ENCODE peak calls at places on chromosomes 13 and 19, in ten cellular contexts. V, H, G, W, B, D, E, X, F and Z are unnamed samples.
A peak's percentile ranks its signal among the peaks of the same experiment; 100 is the strongest.

GRCh38 chr19:36032251-36033104 is at the start of gene CLIP3:
- DNase-seq in V (peak; percentile 86), H (no peak), G (peak; percentile 62), W (peak; percentile 84), B (peak; percentile 100), D (peak; percentile 16), E (no peak), X (no peak), F (peak; percentile 91), Z (peak; percentile 86)

GRCh38 chr19:45842198-45842597 is 20.7 kb downstream of the SYMPK start:
- DNase-seq in V (no peak), H (no peak), G (no peak), W (no peak), B (no peak), D (no peak), E (no peak), X (no peak), F (no peak), Z (no peak)

GRCh38 chr19:10517361-10517759 is at the start of gene S1PR5:
- DNase-seq in V (no peak), H (peak; percentile 35), G (no peak), W (no peak), B (peak; percentile 70), D (no peak), E (no peak), X (no peak), F (peak; percentile 54), Z (peak; percentile 19)

GRCh38 chr19:45179063-45179847 is 671 bp downstream of the BLOC1S3 start:
- DNase-seq in V (no peak), H (no peak), G (peak; percentile 17), W (peak; percentile 53), B (peak; percentile 66), D (peak; percentile 69), E (peak; percentile 55), X (peak; percentile 66), F (peak; percentile 61), Z (peak; percentile 56)

GRCh38 chr13:84400711-84401110 is 518.4 kb upstream of the SLITRK1 start:
- DNase-seq in V (no peak), H (no peak), G (peak; percentile 82), W (peak; percentile 78), B (no peak), D (no peak), E (no peak), X (no peak), F (no peak), Z (no peak)

GRCh38 chr13:72180253-72180952 is 313.4 kb upstream of the DACH1 start:
- DNase-seq in V (no peak), H (no peak), G (peak; percentile 0), W (no peak), B (no peak), D (no peak), E (no peak), X (no peak), F (peak; percentile 8), Z (no peak)

GRCh38 chr19:4108767-4109625 is 14.9 kb downstream of the MAP2K2 start:
- DNase-seq in V (no peak), H (no peak), G (no peak), W (no peak), B (no peak), D (peak; percentile 23), E (peak; percentile 27), X (no peak), F (no peak), Z (no peak)

GRCh38 chr19:54390942-54391577 is 24.2 kb upstream of the TTYH1 start:
- DNase-seq in V (no peak), H (peak; percentile 80), G (peak; percentile 60), W (peak; percentile 77), B (peak; percentile 68), D (peak; percentile 50), E (peak; percentile 39), X (no peak), F (peak; percentile 93), Z (peak; percentile 68)

GRCh38 chr19:10033614-10034013 is 20.3 kb downstream of the RDH8 start:
- DNase-seq in V (no peak), H (no peak), G (no peak), W (no peak), B (no peak), D (no peak), E (no peak), X (peak; percentile 76), F (no peak), Z (no peak)

GRCh38 chr13:21522847-21523246 is 63.7 kb upstream of the ZDHHC20 start:
- DNase-seq in V (no peak), H (no peak), G (no peak), W (no peak), B (no peak), D (no peak), E (no peak), X (no peak), F (no peak), Z (no peak)

GRCh38 chr13:112670864-112671263 is 19.0 kb upstream of the ATP11A start:
- DNase-seq in V (no peak), H (no peak), G (no peak), W (no peak), B (no peak), D (no peak), E (no peak), X (peak; percentile 30), F (no peak), Z (no peak)

GRCh38 chr13:112671359-112671758 is 18.5 kb upstream of the ATP11A start:
- DNase-seq in V (no peak), H (no peak), G (no peak), W (no peak), B (no peak), D (no peak), E (no peak), X (peak; percentile 20), F (no peak), Z (no peak)

GRCh38 chr13:112668924-112669323 is 20.9 kb upstream of the ATP11A start:
- DNase-seq in V (no peak), H (no peak), G (no peak), W (no peak), B (no peak), D (no peak), E (peak; percentile 21), X (peak; percentile 28), F (no peak), Z (no peak)

GRCh38 chr13:112672651-112673284 is 17.1 kb upstream of the ATP11A start:
- DNase-seq in V (no peak), H (no peak), G (no peak), W (no peak), B (no peak), D (no peak), E (no peak), X (no peak), F (no peak), Z (no peak)

DNA sequence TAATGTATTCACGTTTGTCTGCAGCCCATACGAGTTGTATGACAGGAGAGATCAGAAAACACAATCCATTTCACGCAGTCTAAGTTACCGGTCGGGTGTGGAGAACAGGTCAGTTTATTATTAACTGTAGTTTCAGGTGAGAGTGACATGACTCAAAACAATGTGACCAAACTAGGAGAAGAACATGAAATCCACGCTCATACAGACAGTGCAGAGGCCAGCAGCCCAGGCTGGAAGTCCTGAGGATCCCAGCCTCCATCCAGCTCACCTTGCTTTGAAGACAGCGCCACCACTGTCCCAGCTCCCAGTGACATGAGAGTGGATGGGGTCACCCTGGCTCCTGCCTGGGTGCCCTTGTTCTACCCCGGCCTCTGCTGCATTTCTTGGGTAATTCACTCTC is 19.7 kb upstream of the ATP11A start:
- DNase-seq in V (no peak), H (no peak), G (no peak), W (no peak), B (no peak), D (no peak), E (peak; percentile 22), X (peak; percentile 35), F (no peak), Z (no peak)
- TF ChIP-seq CTCF in V (no peak), H (no peak), G (no peak), W (no peak), B (no peak), D (no peak), E (no peak), X (no peak), F (no peak), Z (no peak)

DNA sequence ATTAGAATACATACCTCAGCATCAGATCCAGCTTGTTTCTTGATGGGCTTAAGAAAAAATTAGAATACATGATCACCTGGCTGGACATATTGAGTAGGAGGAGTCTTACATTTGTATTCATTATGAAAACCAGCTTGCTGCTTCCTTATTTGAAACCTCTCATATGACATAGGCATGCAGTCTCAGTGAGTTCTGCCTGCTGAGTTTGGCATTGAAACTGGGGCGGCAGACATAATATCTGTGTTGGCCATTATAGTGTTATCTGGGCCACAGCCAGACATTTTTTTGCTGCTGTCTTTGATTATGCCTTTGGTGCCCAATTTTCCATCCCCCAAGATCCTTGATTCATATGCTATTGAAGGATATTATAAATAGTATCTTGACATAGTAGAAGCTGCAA is 15.7 kb downstream of the FREM2 start:
- DNase-seq in V (no peak), H (no peak), G (no peak), W (no peak), B (no peak), D (no peak), E (no peak), X (no peak), F (no peak), Z (no peak)
- H3K4me1 ChIP-seq in V (no peaks in the 10 kb centered on the region), H (no peaks in the 10 kb centered on the region), G (no peaks in the 10 kb centered on the region), W (no peaks in the 10 kb centered on the region), B (no peaks in the 10 kb centered on the region), D (no peaks in the 10 kb centered on the region), E (no peaks in the 10 kb centered on the region), X (no peaks in the 10 kb centered on the region), F (no peaks in the 10 kb centered on the region), Z (no peaks in the 10 kb centered on the region)

GRCh38 chr13:111537843-111538499 is 217.5 kb downstream of the TEX29 start:
- DNase-seq in V (peak; percentile 32), H (no peak), G (no peak), W (no peak), B (no peak), D (no peak), E (no peak), X (no peak), F (no peak), Z (no peak)

GRCh38 chr13:111541345-111541744 is 220.9 kb downstream of the TEX29 start:
- DNase-seq in V (peak; percentile 45), H (no peak), G (no peak), W (no peak), B (no peak), D (no peak), E (no peak), X (no peak), F (no peak), Z (no peak)

GRCh38 chr13:111540486-111540885 is 220.0 kb downstream of the TEX29 start:
- DNase-seq in V (peak; percentile 23), H (no peak), G (no peak), W (no peak), B (no peak), D (no peak), E (no peak), X (no peak), F (no peak), Z (no peak)

GRCh38 chr13:111539252-111539651 is 218.8 kb downstream of the TEX29 start:
- DNase-seq in V (peak; percentile 39), H (no peak), G (no peak), W (no peak), B (no peak), D (no peak), E (no peak), X (no peak), F (no peak), Z (no peak)

GRCh38 chr13:111539791-111540446 is 219.5 kb downstream of the TEX29 start:
- DNase-seq in V (peak; percentile 42), H (no peak), G (no peak), W (no peak), B (no peak), D (no peak), E (no peak), X (no peak), F (no peak), Z (no peak)
- TF ChIP-seq CTCF in V (no peak), H (no peak), G (no peak), W (no peak), B (no peak), D (no peak), E (no peak), X (no peak), F (peak; percentile 30), Z (no peak)

GRCh38 chr19:1906985-1907562 is 1.9 kb downstream of the ADAT3 start:
- DNase-seq in V (no peak), H (no peak), G (no peak), W (no peak), B (no peak), D (no peak), E (no peak), X (no peak), F (no peak), Z (no peak)
- H3K4me1 ChIP-seq in V (peaks cover 8% of the 10 kb centered on the region), H (peaks cover 15% of the 10 kb centered on the region), G (peaks cover 10% of the 10 kb centered on the region), W (no peaks in the 10 kb centered on the region), B (no peaks in the 10 kb centered on the region), D (peaks cover 25% of the 10 kb centered on the region), E (peaks cover 72% of the 10 kb centered on the region), X (no peaks in the 10 kb centered on the region), F (peaks cover 13% of the 10 kb centered on the region), Z (peaks cover 9% of the 10 kb centered on the region)